ENCODE peak calls at places on chromosomes 12 and 14, in nine cellular contexts. R is stomach, T is H1, H is transverse colon, L is HepG2, Z is tibial nerve, V is suprapubic skin, A is ovary, K is esophagus muscularis mucosa. J is an unnamed sample.

GRCh38 chr12:124625867-124626675 is 58.7 kb upstream of the NCOR2 start:
- DNase-seq in L (peak; percentile 16), T (no peak), H (peak; percentile 87), Z (peak; percentile 88), R (peak; percentile 66), A (peak; percentile 63), V (peak; percentile 94), K (peak; percentile 95), J (peak; percentile 92)

GRCh38 chr12:120847392-120848157 is 56.6 kb downstream of the SPPL3 start:
- DNase-seq in T (no peak), L (no peak), R (no peak), H (peak; percentile 18), K (no peak), Z (no peak), A (no peak), V (no peak), J (no peak)

GRCh38 chr12:2339022-2339431 is 286.2 kb downstream of the CACNA1C start:
- DNase-seq in H (peak; percentile 37), Z (no peak), A (no peak), T (no peak), V (no peak), L (no peak), R (no peak), K (no peak), J (no peak)

GRCh38 chr12:38507839-38508238 is 191.3 kb downstream of the ALG10B start:
- DNase-seq in V (no peak), L (no peak), Z (no peak), H (no peak), R (no peak), K (no peak), A (no peak), T (no peak), J (no peak)

GRCh38 chr14:69553221-69553620 is 21.4 kb downstream of the CCDC177 start:
- DNase-seq in R (no peak), K (no peak), L (no peak), V (no peak), A (no peak), T (no peak), H (no peak), Z (no peak), J (no peak)

GRCh38 chr12:5546616-5547015 is 114.7 kb downstream of the NTF3 start:
- DNase-seq in R (no peak), Z (no peak), V (no peak), H (no peak), L (no peak), T (no peak), K (peak; percentile 80), A (no peak), J (no peak)

GRCh38 chr12:101581190-101581589 is 13.6 kb upstream of the MYBPC1 start:
- DNase-seq in K (no peak), R (no peak), L (no peak), Z (no peak), T (no peak), V (no peak), H (no peak), A (no peak), J (no peak)

GRCh38 chr12:71566655-71567054 is 97.0 kb downstream of the ZFC3H1 start:
- DNase-seq in T (no peak), K (no peak), R (no peak), V (no peak), Z (no peak), A (no peak), L (no peak), H (no peak), J (no peak)

GRCh38 chr12:25585021-25585523 is 32.0 kb upstream of the LMNTD1 start:
- DNase-seq in V (no peak), L (no peak), K (no peak), Z (peak; percentile 84), H (no peak), A (peak; percentile 37), T (no peak), R (no peak), J (peak; percentile 80)

GRCh38 chr12:39127401-39127800 is 222.0 kb upstream of the CPNE8 start:
- DNase-seq in A (no peak), L (peak; percentile 3), Z (no peak), T (no peak), R (no peak), K (no peak), H (peak; percentile 15), V (no peak), J (no peak)

GRCh38 chr14:68734231-68734732 is 58.6 kb downstream of the ZFP36L1 start:
- DNase-seq in A (no peak), V (peak; percentile 57), L (no peak), H (no peak), K (no peak), T (no peak), R (no peak), Z (no peak), J (no peak)

GRCh38 chr12:14773685-14774073 is 29.6 kb downstream of the WBP11 start:
- DNase-seq in R (no peak), K (no peak), H (no peak), V (peak; percentile 72), A (no peak), Z (no peak), T (no peak), L (no peak), J (no peak)

GRCh38 chr12:41032386-41032785 is 155.7 kb upstream of the PDZRN4 start:
- DNase-seq in A (no peak), H (no peak), V (no peak), T (no peak), R (no peak), Z (no peak), L (no peak), K (no peak), J (no peak)

GRCh38 chr12:6263931-6264330 is 46.6 kb upstream of the PLEKHG6 start:
- DNase-seq in H (no peak), Z (no peak), T (no peak), V (no peak), R (no peak), L (peak; percentile 79), A (no peak), K (no peak), J (no peak)

GRCh38 chr12:31324116-31324844 is 1.7 kb downstream of the SINHCAF start:
- DNase-seq in A (no peak), R (peak; percentile 83), H (peak; percentile 81), L (peak; percentile 78), K (peak; percentile 93), T (peak; percentile 70), V (peak; percentile 79), Z (peak; percentile 35), J (peak; percentile 86)
- TF ChIP-seq POLR2A in A (peak; percentile 41), R (no peak), H (no peak), L (peak; percentile 76), K (no peak), T (peak; percentile 86), V (peak; percentile 30), Z (peak; percentile 39), J (no peak)

GRCh38 chr12:132074216-132074615 is 69.9 kb downstream of the DDX51 start:
- DNase-seq in Z (no peak), H (no peak), A (no peak), T (no peak), K (no peak), R (no peak), L (no peak), V (no peak), J (no peak)
- H3K36me3 ChIP-seq in Z (peaks cover 2% of the 10 kb centered on the region), H (no peaks in the 10 kb centered on the region), A (peaks cover 3% of the 10 kb centered on the region), T (peaks cover 40% of the 10 kb centered on the region), K (peaks cover 51% of the 10 kb centered on the region), R (peaks cover 95% of the 10 kb centered on the region), L (peaks cover 66% of the 10 kb centered on the region), V (peaks cover 75% of the 10 kb centered on the region), J (peaks cover 64% of the 10 kb centered on the region)

GRCh38 chr12:26632746-26633145 is 200.2 kb downstream of the ITPR2 start:
- DNase-seq in T (no peak), A (no peak), Z (no peak), L (no peak), K (no peak), V (no peak), R (no peak), H (no peak), J (no peak)

GRCh38 chr12:26642361-26642760 is 190.6 kb downstream of the ITPR2 start:
- DNase-seq in L (no peak), V (no peak), K (no peak), R (no peak), T (no peak), A (no peak), H (no peak), Z (no peak), J (no peak)

GRCh38 chr12:26633591-26634210 is 199.3 kb downstream of the ITPR2 start:
- DNase-seq in T (no peak), A (no peak), R (no peak), K (no peak), H (no peak), Z (no peak), V (no peak), L (peak; percentile 47), J (no peak)

GRCh38 chr12:26631846-26632245 is 201.1 kb downstream of the ITPR2 start:
- DNase-seq in L (no peak), T (no peak), V (no peak), H (no peak), A (no peak), K (no peak), R (no peak), Z (no peak), J (no peak)

DNA sequence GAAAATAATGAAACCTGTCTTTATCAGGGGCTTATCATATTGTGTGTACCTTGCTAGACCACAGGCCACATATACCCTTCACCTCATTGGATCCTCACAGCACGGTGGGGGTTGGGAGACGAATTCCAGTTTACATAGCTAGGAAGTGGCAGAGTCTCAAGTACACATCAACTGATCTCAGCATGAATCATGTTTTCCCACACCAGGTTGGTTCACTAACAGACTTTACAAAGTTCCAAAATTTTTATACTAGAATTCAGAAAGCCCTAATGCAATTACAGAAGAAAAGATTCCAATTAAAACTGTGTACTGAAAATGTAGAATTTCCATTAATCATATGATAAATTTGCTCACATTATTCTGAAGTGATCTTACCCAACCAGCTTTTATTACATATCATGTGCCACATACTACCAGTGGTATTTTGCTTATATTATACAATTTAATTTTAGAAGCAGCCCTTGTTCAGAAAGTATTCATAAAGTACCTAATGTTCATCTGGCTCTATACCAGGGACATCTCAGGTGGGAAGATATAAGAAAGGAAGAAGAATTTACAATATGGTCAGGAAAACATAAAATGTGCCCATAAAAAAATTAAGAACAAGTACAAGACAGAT is 196.2 kb downstream of the ITPR2 start:
- DNase-seq in L (peak; percentile 78), V (no peak), T (no peak), A (no peak), Z (no peak), K (no peak), R (no peak), H (no peak), J (no peak)
- TF ChIP-seq EP300 in L (peak; percentile 71), V (no peak), T (no peak), A (no peak), Z (no peak), K (peak; percentile 28), R (no peak), H (no peak), J (no peak)

DNA sequence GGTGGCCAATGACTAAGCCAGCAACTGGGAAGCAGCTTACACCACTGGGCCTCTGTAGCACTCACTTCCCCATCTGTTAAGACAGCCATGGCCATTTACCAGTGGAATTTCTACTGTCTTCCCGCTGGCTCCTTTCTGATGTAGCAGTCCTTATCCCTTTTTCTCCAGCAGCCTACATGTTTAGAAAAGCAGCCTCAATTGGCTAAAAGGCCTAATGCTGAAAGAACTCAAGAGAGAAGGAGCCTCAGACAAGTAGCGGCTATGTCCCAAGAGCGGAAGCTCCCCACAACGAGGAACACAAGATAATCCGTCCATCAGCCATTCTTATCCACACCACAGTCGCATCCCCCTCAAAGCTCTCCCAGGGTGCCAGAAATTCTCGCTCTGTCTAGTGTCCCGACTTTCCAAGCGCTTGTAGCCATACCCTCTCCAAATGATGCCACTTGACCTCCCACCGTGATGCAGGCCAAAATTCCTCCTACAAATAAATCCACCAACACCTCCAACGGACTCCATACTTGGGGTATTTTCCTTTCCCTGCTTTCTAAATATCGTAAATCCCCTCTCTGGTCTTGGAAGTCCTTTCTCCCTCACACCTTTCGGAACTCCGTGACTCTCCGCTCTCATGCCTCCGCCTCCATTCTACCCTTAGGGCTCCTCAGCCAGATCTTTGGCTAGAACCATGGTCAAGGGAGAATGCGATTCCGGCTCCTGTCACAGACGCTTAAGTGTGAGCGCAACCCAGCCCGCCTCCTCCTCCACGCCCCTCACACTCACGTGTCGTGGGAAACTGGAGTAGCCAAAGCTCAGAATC is 527 bp downstream of the M6PR start:
- DNase-seq in H (peak; percentile 10), A (peak; percentile 37), T (peak; percentile 48), L (peak; percentile 7), V (no peak), K (no peak), Z (no peak), R (no peak), J (no peak)
- TF ChIP-seq POLR2A in H (no peak), A (no peak), T (no peak), L (no peak), V (no peak), K (no peak), Z (no peak), R (no peak), J (no peak)